ENCODE peak calls at places on chromosomes 7 and 10, in six cellular contexts. P is uterus, V is upper lobe of left lung, W is suprapubic skin, H is HCT116, K is ovary. M is an unnamed sample. For H3K27me3 and H3K4me1, the result is how much of the 10 kb centered on the place peaks cover.

GRCh38 chr7:21377545-21377944 is 50.3 kb upstream of the SP4 start:
- DNase-seq in W (no peak), K (no peak), P (no peak), H (peak), V (no peak), M (no peak)

GRCh38 chr10:14748471-14748870 is 26.2 kb downstream of the FAM107B start:
- DNase-seq in H (no peak), V (no peak), W (no peak), P (no peak), K (no peak), M (peak)

GRCh38 chr7:131527462-131527861 is 29.0 kb downstream of the PODXL start:
- DNase-seq in H (no peak), W (no peak), P (no peak), V (no peak), K (no peak), M (no peak)

GRCh38 chr7:28045592-28045991 is 135.0 kb downstream of the JAZF1 start:
- DNase-seq in H (no peak), P (no peak), W (no peak), K (no peak), V (no peak), M (no peak)

GRCh38 chr7:27205325-27206280 is 5.7 kb upstream of the HOXA13 start:
- DNase-seq in P (no peak), H (no peak), W (no peak), K (no peak), V (peak), M (no peak)

GRCh38 chr7:77348371-77348813 is 67.8 kb downstream of the GSAP start:
- DNase-seq in K (peak), P (peak), V (no peak), W (no peak), H (no peak), M (no peak)

GRCh38 chr7:77822269-77822668 is 23.7 kb downstream of the PHTF2 start:
- DNase-seq in W (no peak), H (no peak), V (no peak), K (no peak), P (no peak), M (no peak)

GRCh38 chr10:50224330-50224952 is 26.9 kb downstream of the ASAH2 start:
- DNase-seq in P (no peak), K (no peak), H (peak), W (no peak), V (no peak), M (no peak)

GRCh38 chr7:112987171-112987570 is 99.5 kb downstream of the GPR85 start:
- DNase-seq in P (no peak), K (no peak), W (no peak), V (no peak), H (no peak), M (no peak)

GRCh38 chr10:45404770-45405120 is 30.7 kb downstream of the ALOX5 start:
- DNase-seq in V (no peak), W (no peak), K (no peak), H (no peak), P (no peak), M (no peak)

GRCh38 chr10:129968937-129969527 is 5.0 kb upstream of the EBF3 start:
- DNase-seq in W (no peak), K (no peak), H (no peak), P (peak), V (peak), M (peak)

GRCh38 chr10:12408472-12408871 is 59.1 kb downstream of the CAMK1D start:
- DNase-seq in P (no peak), H (no peak), K (no peak), V (no peak), W (no peak), M (no peak)

GRCh38 chr10:74822583-74823089 is 3.8 kb upstream of the KAT6B start:
- DNase-seq in H (no peak), K (no peak), V (no peak), P (no peak), W (no peak), M (no peak)

GRCh38 chr10:121418126-121418777 is 180.0 kb downstream of the FGFR2 start:
- DNase-seq in H (peak), P (no peak), W (no peak), V (no peak), K (no peak), M (no peak)

GRCh38 chr10:47090042-47090441 is 178.8 kb downstream of the PTPN20 start:
- DNase-seq in H (no peak), K (no peak), W (no peak), V (no peak), P (no peak), M (no peak)

GRCh38 chr10:126640391-126640790 is 30.1 kb downstream of the C10orf90 start:
- DNase-seq in H (no peak), K (no peak), W (no peak), P (no peak), V (no peak), M (no peak)

GRCh38 chr7:151429555-151430331 is 10.2 kb downstream of the CRYGN start:
- DNase-seq in P (no peak), V (no peak), W (no peak), K (no peak), H (no peak), M (no peak)

GRCh38 chr10:123514996-123515395 is 151.2 kb upstream of the GPR26 start:
- DNase-seq in H (no peak), K (no peak), P (no peak), W (no peak), V (no peak), M (no peak)

GRCh38 chr10:114403545-114404161 is 649 bp downstream of the AFAP1L2 start:
- DNase-seq in V (peak), K (peak), W (no peak), H (no peak), P (peak), M (no peak)

GRCh38 chr10:114402871-114403544 is 1.3 kb downstream of the AFAP1L2 start:
- DNase-seq in H (no peak), P (no peak), V (no peak), K (no peak), W (no peak), M (no peak)

GRCh38 chr10:114405011-114405350 is 679 bp upstream of the AFAP1L2 start:
- DNase-seq in W (no peak), P (no peak), V (no peak), K (no peak), H (no peak), M (no peak)

GRCh38 chr10:114406455-114406854 is 2.2 kb upstream of the AFAP1L2 start:
- DNase-seq in P (no peak), V (no peak), K (no peak), W (no peak), H (no peak), M (no peak)

GRCh38 chr10:114404171-114405010 is at the start of gene AFAP1L2:
- DNase-seq in H (no peak), V (peak), K (peak), W (no peak), P (peak), M (peak)
- H3K27me3 ChIP-seq in H (half or more), V (under half), K (under half), W (under half), P (under half), M (under half)

GRCh38 chr10:5945561-5946418 is 31.6 kb downstream of the IL15RA start:
- DNase-seq in W (peak), V (peak), K (peak), H (no peak), P (peak), M (peak)

GRCh38 chr10:5946786-5947185 is 30.6 kb downstream of the IL15RA start:
- DNase-seq in V (no peak), H (no peak), P (no peak), K (no peak), W (no peak), M (no peak)

GRCh38 chr10:5944389-5945202 is 32.7 kb downstream of the IL15RA start:
- DNase-seq in V (no peak), P (peak), W (peak), H (peak), K (peak), M (peak)

GRCh38 chr10:5943536-5943935 is 33.8 kb downstream of the IL15RA start:
- DNase-seq in K (peak), H (no peak), V (peak), W (no peak), P (peak), M (no peak)

DNA sequence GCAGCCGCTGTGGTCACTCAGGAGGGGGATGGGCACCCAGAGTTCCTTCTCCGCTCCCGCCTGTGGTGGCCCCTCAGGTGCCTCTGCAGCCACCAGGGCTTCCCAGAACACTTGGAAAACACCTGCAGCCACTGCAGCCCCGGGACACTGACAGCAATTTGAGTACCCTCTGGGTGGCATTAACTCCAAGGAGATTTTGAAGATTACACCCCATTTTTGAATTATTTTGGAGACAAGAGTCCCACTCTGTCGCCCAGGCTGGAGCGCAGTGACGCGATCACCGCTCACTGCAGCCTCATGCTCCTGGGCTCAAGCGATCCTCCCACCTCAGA is 32.2 kb downstream of the IL15RA start:
- DNase-seq in V (no peak), K (peak), W (no peak), P (peak), H (no peak), M (no peak)
- H3K4me1 ChIP-seq in V (half or more), K (under half), W (half or more), P (under half), H (under half), M (under half)

GRCh38 chr7:155951554-155952158 is 139.4 kb upstream of the SHH start:
- DNase-seq in H (peak), P (no peak), V (no peak), K (no peak), W (no peak), M (peak)
- TF ChIP-seq POLR2A in H (no peak), P (no peak), V (no peak), K (no peak), W (no peak), M (peak)

DNA sequence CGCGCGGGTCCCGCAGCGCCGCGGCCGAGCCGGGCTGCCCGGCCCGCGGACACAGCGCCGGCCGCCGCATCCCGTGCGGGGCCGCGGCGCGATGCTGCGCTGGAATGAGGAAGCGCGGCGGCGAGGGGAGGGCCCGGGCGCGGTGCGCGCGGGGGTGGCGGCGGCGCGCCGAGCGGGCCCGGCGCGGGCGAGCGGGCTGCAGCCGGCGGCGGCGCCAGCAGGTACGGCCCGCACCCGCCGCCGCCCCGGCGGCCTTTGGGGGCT is 690 bp upstream of the IKZF1 start:
- DNase-seq in K (no peak), W (no peak), H (no peak), P (no peak), V (peak), M (no peak)
- H3K27me3 ChIP-seq in K (under half), W (under half), H (under half), P (under half), V (under half), M (under half)

GRCh38 chr10:6089334-6090219 is 743 bp downstream of the RBM17 start:
- DNase-seq in H (no peak), K (no peak), W (peak), P (peak), V (no peak), M (peak)

GRCh38 chr10:6095810-6096209 is 7.0 kb downstream of the RBM17 start:
- DNase-seq in K (no peak), H (no peak), W (no peak), V (no peak), P (no peak), M (no peak)

GRCh38 chr10:6091630-6092029 is 2.8 kb downstream of the RBM17 start:
- DNase-seq in V (no peak), K (no peak), P (no peak), W (no peak), H (no peak), M (no peak)

GRCh38 chr10:6088721-6089333 is at the start of gene RBM17:
- DNase-seq in K (peak), H (peak), P (peak), V (peak), W (peak), M (peak)

GRCh38 chr10:6092731-6093130 is 3.9 kb downstream of the RBM17 start:
- DNase-seq in H (no peak), W (no peak), K (no peak), V (no peak), P (no peak), M (no peak)
- H3K4me1 ChIP-seq in H (under half), W (half or more), K (under half), V (half or more), P (under half), M (under half)

DNA sequence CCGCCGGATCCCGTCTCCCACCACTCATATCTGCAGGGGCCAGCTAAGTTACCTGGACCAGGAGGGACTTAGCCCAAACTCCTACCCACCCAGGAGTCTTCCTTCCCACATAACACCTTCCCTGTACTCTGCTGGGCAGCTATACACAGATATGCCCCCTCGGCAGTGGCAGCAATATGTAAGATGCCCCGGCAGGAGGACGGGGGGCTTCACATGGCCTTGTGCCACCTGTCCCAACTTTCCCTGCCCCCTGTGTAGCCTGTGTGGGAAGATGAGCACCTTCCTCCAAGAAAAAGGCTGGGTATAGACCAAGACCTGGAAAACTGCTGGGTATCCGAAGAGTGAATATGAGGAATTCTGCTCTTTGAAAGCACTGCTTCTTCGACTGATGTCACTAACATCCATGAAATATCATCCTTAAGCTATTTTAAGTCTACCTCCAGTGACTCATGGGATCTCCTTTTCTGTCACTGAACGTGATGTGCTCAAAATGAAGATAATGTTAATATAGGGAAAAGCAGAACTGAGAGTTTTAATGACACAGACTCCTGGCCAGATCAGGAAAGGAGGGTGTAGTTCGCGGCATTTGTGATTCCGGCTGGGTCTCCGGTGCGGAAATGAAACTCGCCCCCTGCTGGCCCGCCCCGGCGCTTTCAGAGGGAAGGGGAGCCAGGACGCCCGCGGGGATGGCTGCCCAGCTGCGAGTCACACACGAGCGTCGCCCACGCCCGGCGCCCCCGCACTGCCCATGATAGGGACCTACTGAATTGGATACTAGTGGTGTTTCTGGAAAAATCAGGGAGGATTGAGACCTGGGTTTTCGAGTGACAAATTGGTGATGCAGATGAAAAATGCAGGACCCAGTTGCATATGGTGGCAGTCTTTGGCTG is 256.9 kb upstream of the NFE2L3 start:
- DNase-seq in V (peak), W (peak), P (peak), H (peak), K (peak), M (peak)
- TF ChIP-seq POLR2A in V (no peak), W (no peak), P (no peak), H (no peak), K (no peak), M (no peak)

GRCh38 chr10:23173549-23174074 is 18.5 kb upstream of the PTF1A start:
- DNase-seq in V (peak), K (no peak), H (no peak), P (no peak), W (no peak), M (no peak)

GRCh38 chr10:23171232-23171876 is 20.8 kb upstream of the PTF1A start:
- DNase-seq in P (no peak), W (no peak), V (peak), K (no peak), H (no peak), M (no peak)

GRCh38 chr10:23172846-23173548 is 19.1 kb upstream of the PTF1A start:
- DNase-seq in W (no peak), V (no peak), H (no peak), P (no peak), K (no peak), M (no peak)

GRCh38 chr10:23174075-23174973 is 17.8 kb upstream of the PTF1A start:
- DNase-seq in P (no peak), V (peak), W (no peak), K (no peak), H (no peak), M (no peak)

DNA sequence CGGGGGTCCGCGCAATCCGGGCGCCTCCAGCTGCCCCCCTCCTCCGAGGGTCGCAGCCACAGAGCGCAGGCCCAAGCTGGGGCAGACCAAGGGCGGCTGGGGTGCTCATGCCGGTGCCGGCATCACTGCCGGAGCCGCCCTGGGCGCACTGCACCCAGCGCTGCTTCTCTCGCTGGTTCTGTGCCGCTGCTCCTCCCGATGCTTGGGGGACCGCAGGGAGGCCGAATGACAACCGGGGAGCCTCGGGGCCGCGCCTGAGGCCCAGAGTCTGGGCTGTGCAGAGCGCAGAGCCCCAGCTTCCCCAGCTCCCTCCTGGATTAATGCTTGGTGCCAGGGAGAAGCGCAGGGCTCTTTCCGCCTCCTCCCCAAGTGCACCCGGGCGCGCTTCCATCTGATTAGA is 19.7 kb upstream of the PTF1A start:
- DNase-seq in P (no peak), H (no peak), V (peak), K (no peak), W (no peak), M (no peak)
- H3K27me3 ChIP-seq in P (under half), H (under half), V (under half), K (under half), W (half or more), M (under half)

DNA sequence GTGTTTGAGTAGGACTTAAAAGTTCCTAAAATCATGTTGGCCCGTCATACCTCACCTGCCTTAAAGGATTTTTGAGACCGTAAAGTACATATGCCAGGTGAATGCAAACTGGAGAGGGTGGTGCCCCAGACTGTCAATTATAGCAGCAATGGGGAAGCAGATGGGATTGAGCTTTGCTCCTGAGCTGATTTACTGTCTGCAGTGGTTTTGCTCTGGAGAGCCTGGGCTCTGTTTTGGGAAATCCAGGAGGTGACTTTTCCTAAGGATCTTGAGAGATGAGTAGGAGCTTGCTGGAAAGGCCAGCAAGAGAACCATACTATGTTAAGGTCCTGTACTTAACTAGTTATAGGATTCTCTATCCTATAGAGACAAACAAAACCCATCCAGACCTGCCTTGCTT is 43.0 kb downstream of the COL13A1 start:
- DNase-seq in P (no peak), K (no peak), H (no peak), W (no peak), V (no peak), M (no peak)
- H3K4me1 ChIP-seq in P (under half), K (under half), H (under half), W (under half), V (under half), M (under half)

M was measured in right lobe of liver.